ENCODE peak calls at places on chromosomes 5 and 9, in nine cellular contexts. B is HL-60; W is cardiac muscle cell; J is naive thymus-derived CD4-positive, alpha-beta T cell; P is brain microvascular endothelial cell; Y is colonic mucosa; E is ovary; K is right cardiac atrium; C is sigmoid colon. Z is an unnamed sample.

GRCh38 chr5:66511491-66511890 is 84.7 kb upstream of the MAST4 start:
- DNase-seq in P (no peak), E (no peak), J (no peak), Y (no peak), W (no peak), C (no peak), K (no peak), B (no peak), Z (no peak)

GRCh38 chr5:138981606-138982005 is 106.5 kb upstream of the LRRTM2 start:
- DNase-seq in K (no peak), W (no peak), P (no peak), J (peak), B (no peak), E (no peak), C (no peak), Y (no peak), Z (no peak)

GRCh38 chr5:120134944-120135343 is 329.2 kb upstream of the PRR16 start:
- DNase-seq in C (no peak), W (no peak), E (no peak), Y (no peak), K (no peak), J (no peak), P (no peak), B (no peak), Z (no peak)

GRCh38 chr5:143442398-143442797 is 38.9 kb upstream of the NR3C1 start:
- DNase-seq in C (no peak), B (no peak), E (no peak), Y (no peak), P (no peak), K (no peak), W (no peak), J (no peak), Z (no peak)

GRCh38 chr5:159403906-159404641 is 73.8 kb upstream of the IL12B start:
- DNase-seq in J (no peak), B (no peak), P (no peak), W (no peak), E (no peak), Y (no peak), C (no peak), K (no peak), Z (no peak)

GRCh38 chr5:105899726-105900125 is 1771.0 kb downstream of the EFNA5 start:
- DNase-seq in E (no peak), C (no peak), W (no peak), J (no peak), Y (no peak), P (no peak), K (no peak), B (no peak), Z (no peak)

GRCh38 chr5:173762930-173763329 is 125.2 kb upstream of the CPEB4 start:
- DNase-seq in K (no peak), B (no peak), E (no peak), W (no peak), C (no peak), Y (no peak), J (no peak), P (no peak), Z (no peak)

GRCh38 chr9:91727316-91727861 is 222.6 kb downstream of the ROR2 start:
- DNase-seq in J (no peak), B (peak), K (no peak), Y (no peak), W (peak), E (no peak), C (no peak), P (peak), Z (peak)

GRCh38 chr5:142826741-142827492 is 56.7 kb downstream of the ARHGAP26 start:
- DNase-seq in C (no peak), E (no peak), K (peak), W (no peak), Y (no peak), P (peak), J (no peak), B (peak), Z (no peak)

GRCh38 chr9:81787747-81788632 is 98.6 kb upstream of the TLE1 start:
- DNase-seq in P (peak), Y (peak), B (no peak), C (peak), E (no peak), W (no peak), K (peak), J (no peak), Z (no peak)

GRCh38 chr5:35820720-35821119 is 36.0 kb upstream of the IL7R start:
- DNase-seq in C (no peak), Y (no peak), J (no peak), W (no peak), E (no peak), B (peak), P (no peak), K (no peak), Z (no peak)

GRCh38 chr5:5066276-5067186 is 73.6 kb upstream of the ADAMTS16 start:
- DNase-seq in K (no peak), W (no peak), J (no peak), Y (no peak), E (no peak), C (no peak), B (no peak), P (no peak), Z (no peak)

GRCh38 chr5:53642006-53642405 is 81.6 kb downstream of the NDUFS4 start:
- DNase-seq in P (no peak), Y (no peak), J (no peak), W (no peak), C (no peak), B (no peak), K (no peak), E (no peak), Z (no peak)

GRCh38 chr5:124034963-124035362 is 523.0 kb downstream of the CSNK1G3 start:
- DNase-seq in P (no peak), J (no peak), K (no peak), E (no peak), W (no peak), Y (no peak), B (no peak), C (no peak), Z (no peak)

GRCh38 chr5:52727568-52727967 is 60.1 kb upstream of the ITGA1 start:
- DNase-seq in W (no peak), B (no peak), C (peak), J (no peak), K (peak), Y (peak), P (peak), E (no peak), Z (no peak)

GRCh38 chr9:6567140-6567591 is 78.4 kb downstream of the GLDC start:
- DNase-seq in E (no peak), C (no peak), B (no peak), W (no peak), J (no peak), P (peak), Y (no peak), K (no peak), Z (no peak)

GRCh38 chr9:75588808-75589207 is 301.7 kb upstream of the PCSK5 start:
- DNase-seq in P (no peak), C (no peak), K (no peak), B (no peak), E (no peak), W (no peak), J (no peak), Y (no peak), Z (no peak)

GRCh38 chr5:11547140-11547539 is 357.1 kb downstream of the CTNND2 start:
- DNase-seq in J (no peak), W (no peak), P (no peak), B (no peak), C (no peak), K (peak), E (no peak), Y (no peak), Z (no peak)

GRCh38 chr9:125747765-125748510 is 765 bp downstream of the PBX3 start:
- DNase-seq in W (peak), B (peak), P (no peak), E (peak), K (peak), Y (peak), C (peak), J (peak), Z (no peak)

GRCh38 chr5:83496626-83497025 is 25.1 kb downstream of the VCAN start:
- DNase-seq in E (no peak), Y (no peak), B (no peak), J (no peak), P (no peak), K (no peak), W (no peak), C (no peak), Z (no peak)

GRCh38 chr5:179908528-179908927 is 831 bp upstream of the TBC1D9B start:
- DNase-seq in E (peak), W (peak), K (no peak), J (no peak), B (peak), P (no peak), C (no peak), Y (no peak), Z (peak)

GRCh38 chr5:67770431-67771025 is 445.0 kb upstream of the PIK3R1 start:
- DNase-seq in K (peak), C (no peak), W (no peak), J (no peak), Y (peak), E (no peak), P (no peak), B (peak), Z (no peak)

GRCh38 chr5:148976569-148977321 is 86.1 kb downstream of the SH3TC2 start:
- DNase-seq in C (no peak), Y (no peak), P (peak), W (no peak), B (no peak), E (no peak), K (no peak), J (no peak), Z (no peak)

GRCh38 chr9:84669293-84670105 is at the start of gene NTRK2:
- DNase-seq in E (peak), K (peak), C (no peak), B (no peak), W (peak), Y (peak), P (peak), J (no peak), Z (no peak)
- H3K4me3 ChIP-seq in E (peak), K (peak), C (peak), B (peak), W (peak), Y (peak), P (peak), J (no peak), Z (peak)

GRCh38 chr9:68498816-68499215 is 41.9 kb downstream of the TMEM252 start:
- DNase-seq in B (no peak), E (no peak), C (no peak), P (no peak), K (no peak), J (no peak), W (no peak), Y (no peak), Z (no peak)
- H3K27ac ChIP-seq in B (no peak), E (no peak), C (peak), P (no peak), K (peak), J (no peak), W (no peak), Y (no peak), Z (no peak)

DNA sequence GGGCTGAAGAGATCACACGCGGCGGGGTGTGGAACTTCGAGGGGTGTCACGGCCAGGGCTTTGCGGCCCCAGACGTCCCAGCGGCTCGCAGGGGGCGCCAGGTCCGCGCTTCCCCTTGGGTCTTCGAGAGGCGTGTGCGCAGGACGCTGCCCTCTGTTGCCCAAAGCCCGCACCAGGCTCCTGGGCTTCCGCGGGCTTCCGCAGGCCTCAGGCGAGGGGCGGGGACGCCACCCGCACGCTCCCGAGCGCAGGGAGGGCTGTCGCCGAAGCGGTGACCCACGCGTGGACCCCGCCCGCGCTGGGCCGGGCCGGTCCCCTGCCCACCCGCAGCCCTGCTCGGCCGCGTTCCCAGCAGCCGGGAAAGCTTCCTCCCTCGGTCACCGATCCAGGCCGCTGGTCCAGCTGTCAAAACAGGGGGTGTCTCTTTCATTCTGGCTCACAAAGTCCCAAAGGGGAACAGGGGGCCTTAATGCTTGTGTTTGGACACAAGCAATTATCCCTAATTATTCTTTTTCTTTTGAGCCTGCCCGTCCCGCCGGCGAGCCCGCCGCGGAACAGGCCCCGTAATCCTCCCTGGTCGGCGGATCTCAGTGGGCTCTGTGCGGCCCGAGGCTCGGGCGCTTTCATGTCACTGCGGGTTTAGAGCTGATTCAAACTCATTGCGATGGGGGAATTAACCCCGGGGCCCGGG is 60.6 kb downstream of the TMEM174 start:
- DNase-seq in C (no peak), B (no peak), W (peak), P (no peak), Y (no peak), J (no peak), E (no peak), K (peak), Z (no peak)
- H3K4me3 ChIP-seq in C (peak), B (no peak), W (peak), P (peak), Y (peak), J (peak), E (peak), K (peak), Z (peak)

GRCh38 chr9:113516840-113517577 is 53.5 kb downstream of the RGS3 start:
- DNase-seq in E (no peak), Y (no peak), K (no peak), P (no peak), W (peak), B (no peak), J (peak), C (no peak), Z (no peak)
- H3K27ac ChIP-seq in E (no peak), Y (peak), K (no peak), P (no peak), W (peak), B (no peak), J (peak), C (no peak), Z (no peak)

GRCh38 chr9:16867571-16868311 is 2.7 kb downstream of the BNC2 start:
- DNase-seq in B (no peak), Y (no peak), C (peak), P (peak), W (no peak), E (no peak), K (no peak), J (no peak), Z (no peak)
- H3K4me3 ChIP-seq in B (no peak), Y (no peak), C (peak), P (peak), W (no peak), E (peak), K (no peak), J (no peak), Z (no peak)

GRCh38 chr5:56212127-56212879 is 20.8 kb downstream of the ANKRD55 start:
- DNase-seq in P (no peak), B (no peak), W (no peak), Y (no peak), E (no peak), C (no peak), J (no peak), K (no peak), Z (no peak)

GRCh38 chr5:56215019-56215830 is 17.9 kb downstream of the ANKRD55 start:
- DNase-seq in E (no peak), K (no peak), Y (no peak), P (no peak), W (no peak), J (no peak), B (no peak), C (no peak), Z (no peak)

GRCh38 chr5:56208681-56209080 is 24.4 kb downstream of the ANKRD55 start:
- DNase-seq in B (no peak), Y (no peak), C (no peak), K (no peak), J (no peak), W (no peak), P (no peak), E (no peak), Z (no peak)

GRCh38 chr5:56207537-56207936 is 25.6 kb downstream of the ANKRD55 start:
- DNase-seq in P (peak), W (no peak), B (no peak), Y (no peak), E (no peak), J (no peak), C (no peak), K (no peak), Z (no peak)

GRCh38 chr5:56211298-56211865 is 21.7 kb downstream of the ANKRD55 start:
- DNase-seq in P (peak), B (no peak), J (no peak), Y (no peak), K (no peak), W (peak), E (no peak), C (peak), Z (no peak)
- H3K27ac ChIP-seq in P (peak), B (no peak), J (no peak), Y (no peak), K (no peak), W (peak), E (no peak), C (no peak), Z (no peak)

Z was measured in iPS DF 6.9.